ENCODE peak calls at places on chromosomes 13 and 19, in six cellular contexts. One of them, this sample, is unnamed.

GRCh38 chr13:77545626-77546412 is 10.3 kb downstream of the SCEL start:
- DNase-seq in cardiac muscle cell: no peak
- DNase-seq in stimulated activated CD4-positive, alpha-beta T cell treated with anti-CD3 and anti-CD28 coated beads, Interleukin-2, amount 100 ng/mL, for 48 hours: no peak
- DNase-seq in NCI-H146: no peak
- DNase-seq in upper lobe of right lung: no peak
- DNase-seq in AG04449: no peak
- DNase-seq in this sample: no peak

GRCh38 chr19:3366761-3367571 is 583 bp downstream of the NFIC start:
- DNase-seq in cardiac muscle cell: peak
- DNase-seq in stimulated activated CD4-positive, alpha-beta T cell treated with anti-CD3 and anti-CD28 coated beads, Interleukin-2, amount 100 ng/mL, for 48 hours: no peak
- DNase-seq in NCI-H146: peak
- DNase-seq in upper lobe of right lung: peak
- DNase-seq in AG04449: no peak
- DNase-seq in this sample: no peak

GRCh38 chr19:33487901-33488817 is 33.4 kb downstream of the PEPD start:
- DNase-seq in cardiac muscle cell: no peak
- DNase-seq in stimulated activated CD4-positive, alpha-beta T cell treated with anti-CD3 and anti-CD28 coated beads, Interleukin-2, amount 100 ng/mL, for 48 hours: no peak
- DNase-seq in NCI-H146: no peak
- DNase-seq in upper lobe of right lung: peak
- DNase-seq in AG04449: no peak
- DNase-seq in this sample: no peak

GRCh38 chr19:45159204-45159970 is 1.4 kb downstream of the NKPD1 start:
- DNase-seq in cardiac muscle cell: no peak
- DNase-seq in stimulated activated CD4-positive, alpha-beta T cell treated with anti-CD3 and anti-CD28 coated beads, Interleukin-2, amount 100 ng/mL, for 48 hours: no peak
- DNase-seq in NCI-H146: no peak
- DNase-seq in upper lobe of right lung: no peak
- DNase-seq in AG04449: no peak
- DNase-seq in this sample: no peak

GRCh38 chr13:37118002-37118401 is 12.5 kb upstream of the CSNK1A1L start:
- DNase-seq in cardiac muscle cell: no peak
- DNase-seq in stimulated activated CD4-positive, alpha-beta T cell treated with anti-CD3 and anti-CD28 coated beads, Interleukin-2, amount 100 ng/mL, for 48 hours: no peak
- DNase-seq in NCI-H146: no peak
- DNase-seq in upper lobe of right lung: no peak
- DNase-seq in AG04449: no peak
- DNase-seq in this sample: no peak

GRCh38 chr13:26377038-26377437 is 123.1 kb downstream of the CDK8 start:
- DNase-seq in cardiac muscle cell: peak
- DNase-seq in stimulated activated CD4-positive, alpha-beta T cell treated with anti-CD3 and anti-CD28 coated beads, Interleukin-2, amount 100 ng/mL, for 48 hours: no peak
- DNase-seq in NCI-H146: peak
- DNase-seq in upper lobe of right lung: no peak
- DNase-seq in AG04449: no peak
- DNase-seq in this sample: no peak

GRCh38 chr19:12639901-12640613 is 26.5 kb downstream of the MAN2B1 start:
- DNase-seq in cardiac muscle cell: peak
- DNase-seq in stimulated activated CD4-positive, alpha-beta T cell treated with anti-CD3 and anti-CD28 coated beads, Interleukin-2, amount 100 ng/mL, for 48 hours: peak
- DNase-seq in NCI-H146: peak
- DNase-seq in upper lobe of right lung: peak
- DNase-seq in AG04449: peak
- DNase-seq in this sample: peak

GRCh38 chr13:83881917-83882625 is at the start of gene SLITRK1:
- DNase-seq in cardiac muscle cell: peak
- DNase-seq in stimulated activated CD4-positive, alpha-beta T cell treated with anti-CD3 and anti-CD28 coated beads, Interleukin-2, amount 100 ng/mL, for 48 hours: no peak
- DNase-seq in NCI-H146: peak
- DNase-seq in upper lobe of right lung: peak
- DNase-seq in AG04449: no peak
- DNase-seq in this sample: peak

GRCh38 chr19:18167975-18168645 is 5.5 kb upstream of the IFI30 start:
- DNase-seq in cardiac muscle cell: peak
- DNase-seq in stimulated activated CD4-positive, alpha-beta T cell treated with anti-CD3 and anti-CD28 coated beads, Interleukin-2, amount 100 ng/mL, for 48 hours: peak
- DNase-seq in NCI-H146: peak
- DNase-seq in upper lobe of right lung: peak
- DNase-seq in AG04449: no peak
- DNase-seq in this sample: no peak

GRCh38 chr19:14091086-14091884 is 734 bp upstream of the SAMD1 start:
- DNase-seq in cardiac muscle cell: peak
- DNase-seq in stimulated activated CD4-positive, alpha-beta T cell treated with anti-CD3 and anti-CD28 coated beads, Interleukin-2, amount 100 ng/mL, for 48 hours: peak
- DNase-seq in NCI-H146: peak
- DNase-seq in upper lobe of right lung: peak
- DNase-seq in AG04449: no peak
- DNase-seq in this sample: no peak

GRCh38 chr13:23928985-23929384 is 31.7 kb upstream of the C1QTNF9B start:
- DNase-seq in cardiac muscle cell: peak
- DNase-seq in stimulated activated CD4-positive, alpha-beta T cell treated with anti-CD3 and anti-CD28 coated beads, Interleukin-2, amount 100 ng/mL, for 48 hours: no peak
- DNase-seq in NCI-H146: no peak
- DNase-seq in upper lobe of right lung: no peak
- DNase-seq in AG04449: peak
- DNase-seq in this sample: peak

GRCh38 chr19:36073121-36073876 is 18.6 kb downstream of the WDR62 start:
- DNase-seq in cardiac muscle cell: no peak
- DNase-seq in stimulated activated CD4-positive, alpha-beta T cell treated with anti-CD3 and anti-CD28 coated beads, Interleukin-2, amount 100 ng/mL, for 48 hours: no peak
- DNase-seq in NCI-H146: no peak
- DNase-seq in upper lobe of right lung: no peak
- DNase-seq in AG04449: no peak
- DNase-seq in this sample: no peak

GRCh38 chr19:58476498-58477015 is 405 bp downstream of the ZNF446 start:
- DNase-seq in cardiac muscle cell: peak
- DNase-seq in stimulated activated CD4-positive, alpha-beta T cell treated with anti-CD3 and anti-CD28 coated beads, Interleukin-2, amount 100 ng/mL, for 48 hours: no peak
- DNase-seq in NCI-H146: peak
- DNase-seq in upper lobe of right lung: no peak
- DNase-seq in AG04449: no peak
- DNase-seq in this sample: no peak

This sample was measured in retinal pigment epithelial cell.